ENCODE peak calls at places on chromosomes 1 and 21, in six cellular contexts. A is PC-9, T is SJCRH30, B is GM23248, N is fibroblast of lung, I is skeletal muscle cell. U is an unnamed sample.

GRCh38 chr1:31038360-31038759 is 27.2 kb downstream of the PUM1 start:
- DNase-seq in N (peak; percentile 82), A (no peak), I (no peak), T (no peak), B (peak; percentile 78), U (no peak)

GRCh38 chr1:178541829-178542553 is 29.1 kb downstream of the TEX35 start:
- DNase-seq in T (peak; percentile 44), A (no peak), I (no peak), N (peak; percentile 7), B (peak; percentile 48), U (no peak)

GRCh38 chr1:27418326-27418761 is 25.9 kb downstream of the GPR3 start:
- DNase-seq in B (peak; percentile 97), N (peak; percentile 95), I (peak; percentile 88), A (no peak), T (peak; percentile 88), U (peak; percentile 70)

GRCh38 chr1:231487019-231487418 is 41.5 kb upstream of the TSNAX start:
- DNase-seq in T (no peak), B (peak; percentile 65), I (peak; percentile 45), A (no peak), N (peak; percentile 24), U (no peak)

GRCh38 chr1:25880518-25880917 is 5.0 kb upstream of the PAQR7 start:
- DNase-seq in T (no peak), I (no peak), A (no peak), B (no peak), N (no peak), U (no peak)

GRCh38 chr21:40243676-40244075 is 376.4 kb downstream of the PCP4 start:
- DNase-seq in B (no peak), I (no peak), T (no peak), A (no peak), N (no peak), U (no peak)

GRCh38 chr1:45348966-45349677 is 8.9 kb upstream of the MUTYH start:
- DNase-seq in I (no peak), T (no peak), A (no peak), N (no peak), B (peak; percentile 20), U (no peak)

GRCh38 chr1:206419783-206420182 is 50.5 kb upstream of the IKBKE start:
- DNase-seq in B (peak; percentile 64), A (peak; percentile 81), I (no peak), N (peak; percentile 80), T (no peak), U (no peak)

GRCh38 chr1:222994506-222995229 is 148.4 kb downstream of the TLR5 start:
- DNase-seq in I (peak; percentile 41), N (peak; percentile 79), A (peak; percentile 66), T (no peak), B (peak; percentile 84), U (peak; percentile 84)

GRCh38 chr21:25515484-25516405 is 91.5 kb downstream of the MRPL39 start:
- DNase-seq in T (peak; percentile 44), A (no peak), N (peak; percentile 60), I (no peak), B (no peak), U (no peak)

GRCh38 chr1:15326691-15327530 is 79.9 kb downstream of the FHAD1 start:
- DNase-seq in N (peak; percentile 86), T (peak; percentile 38), A (no peak), B (peak; percentile 85), I (no peak), U (peak; percentile 96)

GRCh38 chr1:231423648-231424047 is 1.6 kb upstream of the EGLN1 start:
- DNase-seq in A (peak; percentile 69), T (no peak), B (no peak), I (no peak), N (no peak), U (no peak)

GRCh38 chr1:1399870-1400575 is 888 bp upstream of the CCNL2 start:
- DNase-seq in A (no peak), T (peak; percentile 45), I (no peak), N (peak; percentile 25), B (peak; percentile 60), U (no peak)

GRCh38 chr21:34511787-34512451 is at the start of gene KCNE1:
- DNase-seq in T (no peak), N (no peak), A (no peak), B (peak; percentile 63), I (peak; percentile 25), U (no peak)

GRCh38 chr1:23169219-23169575 is 541 bp upstream of the LUZP1 start:
- DNase-seq in B (no peak), A (no peak), N (no peak), I (no peak), T (no peak), U (no peak)

GRCh38 chr1:53633073-53633704 is 105.8 kb downstream of the GLIS1 start:
- DNase-seq in A (no peak), T (no peak), B (no peak), N (no peak), I (no peak), U (no peak)

GRCh38 chr1:182646739-182647138 is 37.6 kb downstream of the RGS8 start:
- DNase-seq in T (no peak), A (no peak), I (no peak), B (no peak), N (no peak), U (no peak)

GRCh38 chr1:151728151-151728711 is 6.9 kb downstream of the RIIAD1 start:
- DNase-seq in T (no peak), A (no peak), B (peak; percentile 84), N (peak; percentile 71), I (peak; percentile 16), U (peak; percentile 50)

GRCh38 chr1:43545686-43546387 is 15.2 kb downstream of the PTPRF start:
- DNase-seq in N (no peak), T (peak; percentile 72), A (no peak), I (no peak), B (peak; percentile 44), U (no peak)

GRCh38 chr21:39103689-39104088 is 79.6 kb downstream of the PSMG1 start:
- DNase-seq in A (no peak), T (no peak), N (no peak), I (no peak), B (peak; percentile 46), U (no peak)

GRCh38 chr1:206782448-206782847 is 10.2 kb upstream of the IL10 start:
- DNase-seq in N (no peak), I (no peak), B (no peak), T (peak; percentile 75), A (no peak), U (no peak)

GRCh38 chr1:188668083-188668482 is 1809.6 kb downstream of the BRINP3 start:
- DNase-seq in N (no peak), T (no peak), A (no peak), B (no peak), I (no peak), U (no peak)

GRCh38 chr1:105427543-105427942 is 1628.9 kb upstream of the PRMT6 start:
- DNase-seq in A (peak; percentile 29), B (peak; percentile 36), N (no peak), I (no peak), T (no peak), U (no peak)

DNA sequence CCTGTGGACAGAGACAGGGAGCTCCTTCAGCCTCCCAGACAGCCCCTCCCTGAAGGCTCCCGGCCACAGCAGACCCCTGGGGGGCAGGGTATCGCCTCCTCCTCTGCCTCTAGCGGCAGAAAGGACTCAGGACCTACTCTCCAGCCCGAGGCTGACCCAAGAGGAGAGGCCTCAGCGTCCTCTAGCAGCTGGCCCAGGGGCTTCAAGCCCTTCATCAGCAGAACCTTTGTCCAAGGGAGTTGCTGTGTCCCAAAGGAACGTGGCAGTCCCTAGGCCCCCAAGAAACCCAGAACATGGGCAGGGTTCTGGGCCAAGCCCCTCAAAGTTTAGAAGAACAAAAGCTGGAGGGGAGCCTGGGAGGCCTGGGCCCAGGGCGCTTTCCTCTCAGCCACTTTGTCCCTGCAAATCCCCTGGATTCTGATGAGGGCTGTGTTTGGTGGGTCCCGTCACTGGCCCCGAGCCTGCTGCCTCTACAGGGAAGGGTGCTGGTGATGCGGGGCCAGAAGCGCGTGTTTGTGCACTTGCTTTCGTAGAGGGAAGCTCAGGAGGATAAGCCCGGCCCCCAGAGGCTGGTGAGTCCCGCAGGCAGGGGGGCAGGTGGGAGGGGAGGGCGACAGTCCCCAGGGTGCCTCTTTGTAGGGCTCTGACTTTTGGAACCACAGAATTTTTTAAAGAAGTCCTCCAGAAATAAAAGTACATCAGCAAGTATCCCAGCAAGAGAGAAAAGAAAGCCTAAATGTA is 13.3 kb downstream of the ITGB2 start:
- DNase-seq in B (no peak), N (no peak), T (no peak), A (no peak), I (no peak), U (no peak)
- H3K4me3 ChIP-seq in B (no peak overlapping the region), N (no peak overlapping the region), T (peak overlapping the region; percentile 21), A (no peak overlapping the region), I (no peak overlapping the region), U (no peak overlapping the region)

GRCh38 chr1:197915797-197916686 is 1.1 kb upstream of the LHX9 start:
- DNase-seq in T (peak; percentile 70), I (no peak), N (peak; percentile 56), A (peak; percentile 64), B (peak; percentile 72), U (no peak)
- H3K4me3 ChIP-seq in T (peak overlapping the region; percentile 57), I (peak overlapping the region; percentile 41), N (peak overlapping the region; percentile 17), A (peak overlapping the region; percentile 78), B (peak overlapping the region; percentile 41), U (peak overlapping the region; percentile 16)

GRCh38 chr1:215594640-215595039 is 27.5 kb downstream of the KCTD3 start:
- DNase-seq in I (no peak), B (peak; percentile 23), A (no peak), T (no peak), N (no peak), U (no peak)

GRCh38 chr1:215595231-215595630 is 28.1 kb downstream of the KCTD3 start:
- DNase-seq in T (no peak), B (peak; percentile 33), A (peak; percentile 62), N (no peak), I (no peak), U (no peak)

GRCh38 chr1:215589650-215590049 is 22.5 kb downstream of the KCTD3 start:
- DNase-seq in B (no peak), I (no peak), T (no peak), N (no peak), A (no peak), U (no peak)

GRCh38 chr1:215590779-215591491 is 23.8 kb downstream of the KCTD3 start:
- DNase-seq in I (no peak), A (no peak), N (no peak), B (no peak), T (no peak), U (no peak)
- H3K4me3 ChIP-seq in I (no peak overlapping the region), A (no peak overlapping the region), N (no peak overlapping the region), B (no peak overlapping the region), T (no peak overlapping the region), U (no peak overlapping the region)

GRCh38 chr1:6384962-6385672 is 8.4 kb downstream of the ACOT7 start:
- DNase-seq in I (no peak), A (no peak), T (no peak), B (no peak), N (peak; percentile 14), U (no peak)
- H3K4me3 ChIP-seq in I (peak overlapping the region; percentile 32), A (peak overlapping the region; percentile 50), T (no peak overlapping the region), B (no peak overlapping the region), N (peak overlapping the region; percentile 52), U (peak overlapping the region; percentile 45)

DNA sequence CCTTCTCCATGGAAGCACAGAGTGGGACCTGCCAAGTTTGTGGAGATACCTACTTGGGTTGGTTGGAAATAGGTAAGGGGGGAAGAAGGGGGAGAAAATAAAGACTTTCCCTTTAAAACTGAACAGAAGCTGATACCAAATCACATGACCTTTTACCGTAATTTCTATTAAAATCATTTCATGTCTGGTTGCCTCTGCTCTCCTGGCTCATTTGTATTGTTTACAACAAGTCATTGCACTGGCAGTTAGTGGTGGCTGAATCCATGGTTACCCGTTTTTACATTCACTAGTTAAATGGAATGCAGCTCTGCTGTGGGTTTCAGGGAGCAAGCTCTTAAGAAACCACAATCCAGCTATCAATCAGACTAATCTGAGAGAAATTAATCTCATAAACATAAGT is 353.7 kb upstream of the ESRRG start:
- DNase-seq in T (no peak), B (no peak), A (peak; percentile 36), I (no peak), N (peak; percentile 83), U (peak; percentile 60)
- H3K4me3 ChIP-seq in T (no peak overlapping the region), B (no peak overlapping the region), A (no peak overlapping the region), I (no peak overlapping the region), N (no peak overlapping the region), U (peak overlapping the region; percentile 7)